ENCODE peak calls at places on chromosome 21, in nine cellular contexts. Y is lower lobe of right lung, K is lung, W is bronchial epithelial cell, F is AG04450, V is neural crest cell, E is type B pancreatic cell, T is progenitor cell of endocrine pancreas, X is endodermal cell. U is an unnamed sample.

GRCh38 chr21:16072176-16072575 is 342.4 kb downstream of the USP25 start:
- DNase-seq in V (no peak), K (no peak), E (no peak), Y (no peak), T (no peak), F (no peak), W (no peak), X (no peak), U (no peak)

GRCh38 chr21:42452401-42453018 is 43.5 kb downstream of the RSPH1 start:
- DNase-seq in X (no peak), K (no peak), Y (no peak), F (no peak), W (no peak), T (no peak), E (no peak), V (no peak), U (no peak)

GRCh38 chr21:44871576-44872265 is 1.8 kb downstream of the PTTG1IP start:
- DNase-seq in E (no peak), T (no peak), K (peak; percentile 68), Y (no peak), V (no peak), X (no peak), W (peak; percentile 88), F (no peak), U (no peak)

GRCh38 chr21:44484498-44485253 is 29.4 kb downstream of the LRRC3 start:
- DNase-seq in Y (no peak), T (no peak), W (no peak), V (no peak), K (no peak), X (no peak), F (no peak), E (no peak), U (no peak)

GRCh38 chr21:31117046-31117916 is 79.0 kb upstream of the KRTAP19-8 start:
- DNase-seq in W (peak; percentile 86), E (no peak), V (no peak), K (no peak), X (peak; percentile 55), Y (no peak), T (no peak), F (peak; percentile 24), U (no peak)

GRCh38 chr21:44377201-44377921 is 23.9 kb downstream of the TRPM2 start:
- DNase-seq in F (no peak), V (no peak), X (peak; percentile 72), E (peak; percentile 60), Y (no peak), T (no peak), K (no peak), W (no peak), U (no peak)

GRCh38 chr21:41953249-41953830 is 478 bp downstream of the C2CD2 start:
- DNase-seq in K (no peak), F (no peak), W (no peak), V (no peak), X (peak; percentile 72), T (no peak), E (no peak), Y (no peak), U (peak; percentile 63)

GRCh38 chr21:33265664-33266049 is 510 bp upstream of the IL10RB start:
- DNase-seq in V (no peak), X (peak; percentile 52), W (peak; percentile 45), Y (peak; percentile 86), E (peak; percentile 62), T (no peak), K (peak; percentile 59), F (no peak), U (no peak)

GRCh38 chr21:32726742-32727477 is 903 bp downstream of the SYNJ1 start:
- DNase-seq in T (no peak), V (peak; percentile 6), K (peak; percentile 49), E (no peak), Y (no peak), X (peak; percentile 63), W (peak; percentile 40), F (no peak), U (peak; percentile 23)

GRCh38 chr21:26962516-26963305 is 4.2 kb downstream of the ADAMTS5 start:
- DNase-seq in T (no peak), V (no peak), Y (no peak), W (no peak), X (no peak), F (no peak), E (no peak), K (no peak), U (no peak)

DNA sequence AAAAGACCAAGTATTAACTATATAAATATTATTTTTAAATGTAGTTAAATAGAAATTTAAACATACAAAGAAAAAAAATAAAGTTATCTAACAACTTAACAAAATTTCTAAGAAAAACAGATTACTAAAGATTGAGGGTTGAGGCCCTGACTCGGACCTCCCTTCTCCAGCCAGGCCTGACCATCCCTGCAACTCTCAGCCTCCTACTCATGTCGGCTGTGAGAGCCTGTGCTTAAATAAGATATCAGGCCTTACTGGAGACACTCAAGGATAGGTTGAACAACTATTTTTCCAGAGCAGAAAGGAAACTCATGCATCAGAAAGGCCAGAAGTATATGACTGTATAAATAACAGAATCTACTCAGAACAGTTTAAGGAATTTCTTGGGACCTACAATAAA is 33.0 kb upstream of the PSMG1 start:
- DNase-seq in Y (no peak), K (no peak), T (no peak), X (no peak), F (no peak), E (no peak), W (no peak), V (no peak), U (peak; percentile 8)
- TF ChIP-seq CTCF in Y (no peak), K (no peak), T (no peak), X (no peak), F (no peak), E (no peak), W (no peak), V (no peak), U (no peak)

DNA sequence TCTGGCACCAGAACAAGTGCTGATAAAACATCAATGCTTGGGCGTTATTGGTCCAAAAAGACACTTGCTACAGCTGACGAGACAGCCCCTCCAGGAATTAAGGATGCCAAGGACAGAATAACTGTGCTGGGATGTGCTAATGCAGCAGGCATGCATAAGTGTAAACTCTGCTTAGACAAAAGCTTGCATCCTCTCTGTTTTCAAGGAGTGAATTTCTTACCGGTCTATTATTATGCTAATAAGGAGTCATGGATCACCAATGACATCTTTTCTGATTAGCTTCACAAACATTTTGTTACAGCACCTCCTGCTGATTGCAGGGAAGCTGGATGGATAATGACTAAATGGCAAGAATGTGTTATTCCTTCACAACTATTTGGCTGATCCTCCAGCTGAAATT is 402.0 kb downstream of the LTN1 start:
- DNase-seq in T (no peak), K (no peak), Y (no peak), E (no peak), V (no peak), F (no peak), X (peak; percentile 52), W (no peak), U (no peak)
- TF ChIP-seq CTCF in T (no peak), K (no peak), Y (no peak), E (no peak), V (no peak), F (no peak), X (peak; percentile 24), W (no peak), U (no peak)

GRCh38 chr21:36910581-36911307 is 55.7 kb downstream of the HLCS start:
- DNase-seq in K (no peak), W (peak; percentile 17), X (no peak), T (no peak), F (peak; percentile 54), Y (no peak), V (no peak), E (no peak), U (no peak)

GRCh38 chr21:36904093-36904666 is 62.3 kb downstream of the HLCS start:
- DNase-seq in K (no peak), V (no peak), F (no peak), X (no peak), E (no peak), Y (no peak), T (no peak), W (no peak), U (no peak)

GRCh38 chr21:36909423-36909822 is 57.0 kb downstream of the HLCS start:
- DNase-seq in E (no peak), K (no peak), W (peak; percentile 27), T (no peak), F (no peak), X (no peak), V (no peak), Y (no peak), U (no peak)

GRCh38 chr21:36909901-36910561 is 56.4 kb downstream of the HLCS start:
- DNase-seq in F (peak; percentile 93), Y (no peak), V (no peak), K (no peak), X (no peak), W (peak; percentile 99), E (no peak), T (no peak), U (no peak)

DNA sequence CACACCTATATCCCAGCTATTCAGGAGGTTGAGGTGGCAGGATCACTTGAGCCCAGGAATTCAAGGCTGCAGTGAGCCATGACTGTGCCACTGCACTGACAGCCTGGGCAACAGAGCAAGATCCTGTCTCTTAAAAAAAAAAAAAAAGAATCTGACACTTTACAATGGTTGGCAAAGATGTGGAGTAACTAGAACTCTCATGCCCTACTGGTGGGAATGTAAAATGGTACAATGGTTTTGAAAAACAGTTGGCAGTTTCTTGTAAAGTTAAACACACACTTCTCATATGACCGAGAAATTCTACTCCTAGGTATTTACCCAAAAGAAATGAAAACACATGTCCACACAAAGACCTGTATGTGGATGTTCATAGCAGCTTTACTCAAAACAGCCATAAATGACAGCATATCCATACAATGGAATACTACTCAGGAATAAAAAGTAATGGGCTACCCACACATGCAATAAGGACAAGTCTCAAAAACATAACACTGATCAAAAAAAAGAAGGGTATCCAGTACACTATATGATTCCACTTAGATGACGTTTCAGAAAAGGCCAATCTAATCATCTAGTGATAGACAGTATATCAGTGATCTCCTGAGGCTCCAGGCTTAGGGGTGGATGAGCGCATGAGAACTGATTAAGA is 58.1 kb downstream of the HLCS start:
- DNase-seq in T (no peak), Y (no peak), X (no peak), V (no peak), W (peak; percentile 23), K (no peak), E (no peak), F (no peak), U (no peak)
- TF ChIP-seq CTCF in T (no peak), Y (no peak), X (peak; percentile 45), V (peak; percentile 36), W (peak; percentile 14), K (no peak), E (peak; percentile 44), F (peak; percentile 36), U (no peak)

DNA sequence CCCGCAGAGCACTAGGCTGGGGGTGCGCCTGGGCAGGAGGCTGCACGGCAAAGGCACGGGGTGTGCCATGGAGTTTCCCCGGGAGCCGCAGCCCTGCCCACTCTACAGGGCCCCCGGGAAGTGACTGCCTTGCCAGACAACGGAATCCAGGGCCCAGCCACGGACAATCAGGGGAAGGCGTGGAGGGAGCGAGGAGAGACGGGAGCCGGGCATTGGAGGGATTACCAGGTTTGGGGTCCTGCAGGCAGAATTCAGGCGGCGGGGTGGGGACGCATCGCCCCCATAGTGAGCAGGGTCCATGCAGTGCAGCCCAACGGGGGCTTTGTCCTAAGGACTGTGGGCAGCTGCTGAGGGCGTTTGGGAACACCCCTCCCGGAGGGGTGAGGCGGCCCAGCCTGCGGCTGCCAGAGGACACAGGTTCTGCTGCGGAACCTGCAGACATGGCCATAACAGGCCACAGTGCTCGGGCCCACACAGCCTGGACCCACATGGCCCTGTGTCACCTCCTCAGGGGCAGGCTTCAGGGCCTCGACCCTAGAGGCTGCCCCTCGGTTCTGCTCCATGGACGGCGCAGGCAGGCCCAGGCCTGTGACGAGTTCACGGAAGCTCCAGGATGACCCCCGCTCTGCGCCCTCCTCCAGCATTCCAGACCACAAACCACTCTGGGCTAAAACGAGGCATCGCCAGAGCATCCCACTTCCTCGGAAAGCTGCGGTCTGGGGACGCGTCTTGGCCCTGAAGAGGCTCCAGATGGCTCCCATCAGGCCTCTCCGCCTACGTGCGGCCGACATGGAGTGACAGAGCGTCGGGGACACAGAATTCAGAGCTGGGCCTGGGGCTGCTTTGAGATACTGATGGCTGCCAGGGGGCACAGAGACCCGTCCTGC is 54.5 kb downstream of the COL6A1 start:
- DNase-seq in X (no peak), E (no peak), Y (no peak), W (no peak), T (no peak), K (no peak), F (peak; percentile 86), V (no peak), U (no peak)
- TF ChIP-seq CTCF in X (no peak), E (no peak), Y (no peak), W (no peak), T (no peak), K (no peak), F (no peak), V (no peak), U (no peak)